ENCODE peak calls at places on chromosomes 3 and 15, in ten cellular contexts. F is activated T-helper 1 cell treated with anti-CD3 and anti-CD28 coated beads, Interleukin-2, amount 50 U/mL, for 16 hours; V is PC-9; H is SW480; K is memory B cell; S is stimulated activated CD8-positive, alpha-beta memory T cell treated with anti-CD3 and anti-CD28 coated beads, Interleukin-15, amount 100 ng/mL, for 1 hour; N is colonic mucosa; T is NCI-H1092; X is HL-60; A is amygdala. Q is an unnamed sample.

GRCh38 chr15:67832031-67832551 is 6.8 kb downstream of the SKOR1 start:
- DNase-seq in F (no peak), V (no peak), H (peak; percentile 30), K (no peak), S (no peak), N (no peak), T (no peak), X (no peak), A (no peak), Q (no peak)

GRCh38 chr3:127535901-127536817 is 54.4 kb downstream of the TPRA1 start:
- DNase-seq in F (no peak), V (no peak), H (no peak), K (no peak), S (no peak), N (no peak), T (peak; percentile 66), X (no peak), A (no peak), Q (no peak)

GRCh38 chr15:67137951-67138935 is 72.8 kb downstream of the SMAD3 start:
- DNase-seq in F (no peak), V (no peak), H (no peak), K (no peak), S (no peak), N (no peak), T (no peak), X (no peak), A (no peak), Q (no peak)

GRCh38 chr3:160141485-160142185 is 83.6 kb upstream of the C3orf80 start:
- DNase-seq in F (no peak), V (no peak), H (no peak), K (no peak), S (no peak), N (no peak), T (no peak), X (no peak), A (no peak), Q (no peak)

GRCh38 chr3:45776291-45776576 is 20.1 kb downstream of the SLC6A20 start:
- DNase-seq in F (no peak), V (no peak), H (no peak), K (no peak), S (no peak), N (peak; percentile 42), T (no peak), X (no peak), A (no peak), Q (no peak)

GRCh38 chr3:27960133-27960532 is 238.0 kb upstream of the EOMES start:
- DNase-seq in F (no peak), V (no peak), H (peak; percentile 55), K (no peak), S (no peak), N (no peak), T (no peak), X (no peak), A (no peak), Q (peak; percentile 31)

GRCh38 chr3:134348524-134348923 is 25.7 kb downstream of the AMOTL2 start:
- DNase-seq in F (no peak), V (peak; percentile 91), H (no peak), K (no peak), S (no peak), N (no peak), T (no peak), X (no peak), A (no peak), Q (peak; percentile 41)

GRCh38 chr15:77022646-77023575 is 28.0 kb downstream of the PSTPIP1 start:
- DNase-seq in F (no peak), V (no peak), H (no peak), K (no peak), S (no peak), N (no peak), T (no peak), X (no peak), A (no peak), Q (no peak)

GRCh38 chr3:175336406-175337133 is 477.4 kb downstream of the NAALADL2 start:
- DNase-seq in F (no peak), V (no peak), H (peak; percentile 3), K (no peak), S (no peak), N (peak; percentile 22), T (no peak), X (no peak), A (no peak), Q (no peak)

GRCh38 chr3:127831723-127832172 is 9.4 kb upstream of the MGLL start:
- DNase-seq in F (no peak), V (peak; percentile 36), H (no peak), K (peak; percentile 39), S (no peak), N (peak; percentile 81), T (no peak), X (no peak), A (no peak), Q (no peak)

GRCh38 chr15:31357148-31357547 is 30.5 kb downstream of the KLF13 start:
- DNase-seq in F (no peak), V (no peak), H (no peak), K (no peak), S (no peak), N (no peak), T (no peak), X (no peak), A (no peak), Q (no peak)

GRCh38 chr15:55685292-55685691 is 57.7 kb downstream of the PRTG start:
- DNase-seq in F (no peak), V (no peak), H (no peak), K (peak; percentile 0), S (no peak), N (no peak), T (no peak), X (no peak), A (no peak), Q (no peak)

GRCh38 chr3:107822308-107822707 is 268.5 kb downstream of the CD47 start:
- DNase-seq in F (no peak), V (no peak), H (no peak), K (no peak), S (no peak), N (no peak), T (no peak), X (no peak), A (no peak), Q (no peak)

GRCh38 chr3:131669590-131669989 is 166.8 kb upstream of the MRPL3 start:
- DNase-seq in F (no peak), V (no peak), H (no peak), K (no peak), S (no peak), N (no peak), T (no peak), X (no peak), A (no peak), Q (no peak)

GRCh38 chr3:191353022-191353777 is 22.9 kb upstream of the UTS2B start:
- DNase-seq in F (no peak), V (no peak), H (no peak), K (no peak), S (no peak), N (no peak), T (no peak), X (no peak), A (no peak), Q (no peak)

GRCh38 chr3:175003590-175003989 is 144.5 kb downstream of the NAALADL2 start:
- DNase-seq in F (no peak), V (no peak), H (no peak), K (no peak), S (no peak), N (no peak), T (no peak), X (no peak), A (no peak), Q (no peak)

GRCh38 chr3:83002869-83003445 is 1241.5 kb upstream of the GBE1 start:
- DNase-seq in F (no peak), V (no peak), H (no peak), K (no peak), S (no peak), N (no peak), T (no peak), X (no peak), A (no peak), Q (no peak)

GRCh38 chr15:31574761-31575160 is 248.1 kb downstream of the KLF13 start:
- DNase-seq in F (no peak), V (no peak), H (no peak), K (no peak), S (no peak), N (no peak), T (no peak), X (no peak), A (no peak), Q (no peak)

GRCh38 chr15:68818671-68819450 is 1.8 kb downstream of the ANP32A start:
- DNase-seq in F (peak; percentile 8), V (peak; percentile 2), H (peak; percentile 38), K (peak; percentile 30), S (no peak), N (peak; percentile 47), T (peak; percentile 21), X (peak; percentile 77), A (no peak), Q (no peak)

GRCh38 chr15:95840004-95840403 is 490.5 kb upstream of the NR2F2 start:
- DNase-seq in F (no peak), V (no peak), H (no peak), K (no peak), S (no peak), N (no peak), T (no peak), X (no peak), A (no peak), Q (no peak)

GRCh38 chr15:63085289-63085688 is 36.4 kb upstream of the LACTB start:
- DNase-seq in F (no peak), V (no peak), H (no peak), K (no peak), S (no peak), N (no peak), T (no peak), X (no peak), A (no peak), Q (no peak)

GRCh38 chr3:102750322-102750721 is 315.5 kb downstream of the ZPLD1 start:
- DNase-seq in F (no peak), V (no peak), H (no peak), K (no peak), S (no peak), N (no peak), T (no peak), X (no peak), A (no peak), Q (no peak)

GRCh38 chr15:77346637-77347036 is 73.3 kb downstream of the PEAK1 start:
- DNase-seq in F (no peak), V (no peak), H (peak; percentile 8), K (no peak), S (no peak), N (no peak), T (no peak), X (no peak), A (no peak), Q (peak; percentile 5)

GRCh38 chr15:65578904-65579728 is 31.8 kb downstream of the INTS14 start:
- DNase-seq in F (no peak), V (no peak), H (no peak), K (no peak), S (no peak), N (no peak), T (no peak), X (no peak), A (no peak), Q (no peak)

GRCh38 chr15:22913646-22914380 is 66.4 kb downstream of the CYFIP1 start:
- DNase-seq in F (no peak), V (no peak), H (no peak), K (no peak), S (no peak), N (no peak), T (no peak), X (no peak), A (no peak), Q (no peak)

GRCh38 chr15:79769081-79769481 is 127.7 kb downstream of the MTHFS start:
- DNase-seq in F (no peak), V (no peak), H (no peak), K (no peak), S (no peak), N (no peak), T (no peak), X (no peak), A (no peak), Q (no peak)

GRCh38 chr15:65060641-65061397 is 7.0 kb downstream of the RASL12 start:
- DNase-seq in F (no peak), V (no peak), H (no peak), K (no peak), S (no peak), N (no peak), T (no peak), X (no peak), A (peak; percentile 33), Q (no peak)

GRCh38 chr15:50798684-50799083 is 33.2 kb upstream of the SPPL2A start:
- DNase-seq in F (no peak), V (peak; percentile 27), H (no peak), K (no peak), S (no peak), N (peak; percentile 56), T (no peak), X (no peak), A (no peak), Q (peak; percentile 40)